ENCODE peak calls at places on chromosome 20, in nine cellular contexts. U is GM23248, W is hepatocyte, X is neural progenitor cell, M is HCT116, Y is OCI-LY7, Z is SK-N-SH, E is GM23338, J is PC-3. C is an unnamed sample.

GRCh38 chr20:48791666-48792071 is 36.1 kb downstream of the PREX1 start:
- DNase-seq in U (peak), W (no peak), X (no peak), M (no peak), Y (no peak), Z (no peak), E (no peak), J (peak), C (no peak)

GRCh38 chr20:49405062-49405683 is 77.3 kb downstream of the KCNB1 start:
- DNase-seq in U (no peak), W (no peak), X (peak), M (no peak), Y (no peak), Z (no peak), E (no peak), J (no peak), C (no peak)

GRCh38 chr20:58081842-58082241 is 146.6 kb downstream of the ANKRD60 start:
- DNase-seq in U (peak), W (no peak), X (no peak), M (no peak), Y (no peak), Z (no peak), E (no peak), J (peak), C (no peak)

GRCh38 chr20:1959156-1959555 is 34.7 kb downstream of the PDYN start:
- DNase-seq in U (no peak), W (no peak), X (no peak), M (no peak), Y (no peak), Z (no peak), E (no peak), J (no peak), C (no peak)

GRCh38 chr20:53390780-53391179 is 202.9 kb downstream of the ZNF217 start:
- DNase-seq in U (peak), W (no peak), X (no peak), M (no peak), Y (no peak), Z (no peak), E (no peak), J (no peak), C (no peak)

GRCh38 chr20:36311141-36311853 is 5.2 kb downstream of the DLGAP4 start:
- DNase-seq in U (peak), W (no peak), X (no peak), M (no peak), Y (no peak), Z (no peak), E (no peak), J (no peak), C (no peak)

GRCh38 chr20:10492065-10492464 is 57.0 kb downstream of the SLX4IP start:
- DNase-seq in U (peak), W (no peak), X (no peak), M (no peak), Y (no peak), Z (no peak), E (no peak), J (no peak), C (no peak)

GRCh38 chr20:61113731-61114130 is 138.3 kb upstream of the CDH4 start:
- DNase-seq in U (no peak), W (no peak), X (no peak), M (no peak), Y (no peak), Z (no peak), E (no peak), J (no peak), C (no peak)

GRCh38 chr20:61052796-61053442 is 199.1 kb upstream of the CDH4 start:
- DNase-seq in U (no peak), W (no peak), X (peak), M (no peak), Y (no peak), Z (no peak), E (no peak), J (no peak), C (no peak)

GRCh38 chr20:25285091-25285647 is 37.3 kb downstream of the PYGB start:
- DNase-seq in U (no peak), W (no peak), X (no peak), M (no peak), Y (no peak), Z (no peak), E (peak), J (no peak), C (no peak)

GRCh38 chr20:25281541-25281991 is 33.7 kb downstream of the PYGB start:
- DNase-seq in U (no peak), W (no peak), X (no peak), M (no peak), Y (peak), Z (no peak), E (no peak), J (no peak), C (peak)

GRCh38 chr20:48816282-48816860 is 11.4 kb downstream of the PREX1 start:
- DNase-seq in U (no peak), W (no peak), X (no peak), M (no peak), Y (no peak), Z (no peak), E (no peak), J (no peak), C (no peak)

GRCh38 chr20:62451156-62451767 is 23.9 kb upstream of the RBBP8NL start:
- DNase-seq in U (no peak), W (no peak), X (no peak), M (no peak), Y (no peak), Z (no peak), E (peak), J (no peak), C (no peak)

GRCh38 chr20:44686934-44687333 is 28.2 kb upstream of the CCN5 start:
- DNase-seq in U (no peak), W (no peak), X (no peak), M (no peak), Y (no peak), Z (no peak), E (no peak), J (no peak), C (no peak)

GRCh38 chr20:44594730-44595129 is 12.4 kb downstream of the PKIG start:
- DNase-seq in U (peak), W (no peak), X (no peak), M (no peak), Y (no peak), Z (no peak), E (no peak), J (peak), C (no peak)

GRCh38 chr20:56974499-56975250 is 291.8 kb downstream of the BMP7 start:
- DNase-seq in U (peak), W (peak), X (peak), M (peak), Y (peak), Z (no peak), E (peak), J (peak), C (peak)

GRCh38 chr20:24102290-24102689 is 113.7 kb upstream of the GGTLC1 start:
- DNase-seq in U (no peak), W (no peak), X (peak), M (no peak), Y (peak), Z (no peak), E (peak), J (peak), C (peak)

GRCh38 chr20:49751397-49751735 is 37.7 kb upstream of the B4GALT5 start:
- DNase-seq in U (no peak), W (no peak), X (no peak), M (no peak), Y (no peak), Z (no peak), E (no peak), J (no peak), C (no peak)

GRCh38 chr20:42419814-42420532 is 769.7 kb downstream of the PTPRT start:
- DNase-seq in U (no peak), W (no peak), X (no peak), M (no peak), Y (no peak), Z (no peak), E (no peak), J (no peak), C (no peak)

GRCh38 chr20:7454047-7454446 is 486.2 kb downstream of the HAO1 start:
- DNase-seq in U (no peak), W (no peak), X (no peak), M (no peak), Y (no peak), Z (no peak), E (no peak), J (no peak), C (no peak)

GRCh38 chr20:60009826-60010616 is 51.8 kb downstream of the CDH26 start:
- DNase-seq in U (peak), W (no peak), X (peak), M (no peak), Y (no peak), Z (no peak), E (peak), J (peak), C (no peak)

GRCh38 chr20:44080646-44081267 is 106.2 kb downstream of the JPH2 start:
- DNase-seq in U (peak), W (peak), X (peak), M (peak), Y (peak), Z (peak), E (peak), J (peak), C (peak)

GRCh38 chr20:34215711-34216381 is 25.4 kb upstream of the ASIP start:
- DNase-seq in U (peak), W (peak), X (peak), M (peak), Y (no peak), Z (peak), E (peak), J (peak), C (peak)

GRCh38 chr20:17654649-17655285 is 27.3 kb downstream of the RRBP1 start:
- DNase-seq in U (peak), W (peak), X (peak), M (no peak), Y (no peak), Z (peak), E (peak), J (peak), C (no peak)

GRCh38 chr20:25540273-25540672 is 45.1 kb downstream of the NINL start:
- DNase-seq in U (peak), W (no peak), X (peak), M (peak), Y (no peak), Z (no peak), E (peak), J (peak), C (peak)

GRCh38 chr20:58399926-58400325 is 10.9 kb downstream of the VAPB start:
- DNase-seq in U (no peak), W (no peak), X (no peak), M (no peak), Y (no peak), Z (no peak), E (peak), J (no peak), C (no peak)

GRCh38 chr20:44135811-44136204 is 51.2 kb downstream of the JPH2 start:
- DNase-seq in U (no peak), W (no peak), X (no peak), M (no peak), Y (no peak), Z (no peak), E (no peak), J (no peak), C (no peak)

GRCh38 chr20:40562031-40562430 is 127.0 kb downstream of the MAFB start:
- DNase-seq in U (peak), W (peak), X (no peak), M (no peak), Y (no peak), Z (no peak), E (no peak), J (peak), C (no peak)

GRCh38 chr20:39745380-39745779 is 783.2 kb downstream of the DHX35 start:
- DNase-seq in U (no peak), W (no peak), X (no peak), M (no peak), Y (no peak), Z (no peak), E (no peak), J (no peak), C (no peak)

GRCh38 chr20:44454301-44454963 is 21.2 kb upstream of the TTPAL start:
- DNase-seq in U (no peak), W (no peak), X (no peak), M (no peak), Y (no peak), Z (no peak), E (no peak), J (no peak), C (no peak)

GRCh38 chr20:37516697-37517370 is 4.2 kb upstream of the NNAT start:
- DNase-seq in U (no peak), W (peak), X (no peak), M (no peak), Y (no peak), Z (no peak), E (no peak), J (peak), C (no peak)

GRCh38 chr20:31606678-31606927 is 1.5 kb downstream of the ID1 start:
- DNase-seq in U (no peak), W (no peak), X (no peak), M (no peak), Y (no peak), Z (no peak), E (peak), J (no peak), C (no peak)

GRCh38 chr20:58792426-58792825 is 58.3 kb downstream of the GNAS-AS1 start:
- DNase-seq in U (no peak), W (no peak), X (no peak), M (no peak), Y (no peak), Z (no peak), E (no peak), J (no peak), C (no peak)

GRCh38 chr20:14963262-14963663 is 625.9 kb upstream of the FLRT3 start:
- DNase-seq in U (peak), W (no peak), X (peak), M (peak), Y (no peak), Z (no peak), E (no peak), J (peak), C (no peak)

GRCh38 chr20:43909211-43909610 is 5.4 kb upstream of the TOX2 start:
- DNase-seq in U (no peak), W (no peak), X (no peak), M (no peak), Y (no peak), Z (no peak), E (no peak), J (no peak), C (no peak)

GRCh38 chr20:17749979-17750721 is 50.4 kb downstream of the BANF2 start:
- DNase-seq in U (peak), W (no peak), X (peak), M (no peak), Y (no peak), Z (no peak), E (no peak), J (peak), C (no peak)

GRCh38 chr20:37464173-37464572 is 56.9 kb upstream of the NNAT start:
- DNase-seq in U (no peak), W (no peak), X (no peak), M (no peak), Y (no peak), Z (no peak), E (no peak), J (no peak), C (no peak)

GRCh38 chr20:15146948-15147347 is 809.5 kb upstream of the FLRT3 start:
- DNase-seq in U (no peak), W (no peak), X (no peak), M (no peak), Y (no peak), Z (peak), E (peak), J (no peak), C (no peak)

GRCh38 chr20:44790994-44791393 is 19.4 kb downstream of the RIMS4 start:
- DNase-seq in U (no peak), W (no peak), X (no peak), M (no peak), Y (no peak), Z (no peak), E (no peak), J (no peak), C (no peak)

DNA sequence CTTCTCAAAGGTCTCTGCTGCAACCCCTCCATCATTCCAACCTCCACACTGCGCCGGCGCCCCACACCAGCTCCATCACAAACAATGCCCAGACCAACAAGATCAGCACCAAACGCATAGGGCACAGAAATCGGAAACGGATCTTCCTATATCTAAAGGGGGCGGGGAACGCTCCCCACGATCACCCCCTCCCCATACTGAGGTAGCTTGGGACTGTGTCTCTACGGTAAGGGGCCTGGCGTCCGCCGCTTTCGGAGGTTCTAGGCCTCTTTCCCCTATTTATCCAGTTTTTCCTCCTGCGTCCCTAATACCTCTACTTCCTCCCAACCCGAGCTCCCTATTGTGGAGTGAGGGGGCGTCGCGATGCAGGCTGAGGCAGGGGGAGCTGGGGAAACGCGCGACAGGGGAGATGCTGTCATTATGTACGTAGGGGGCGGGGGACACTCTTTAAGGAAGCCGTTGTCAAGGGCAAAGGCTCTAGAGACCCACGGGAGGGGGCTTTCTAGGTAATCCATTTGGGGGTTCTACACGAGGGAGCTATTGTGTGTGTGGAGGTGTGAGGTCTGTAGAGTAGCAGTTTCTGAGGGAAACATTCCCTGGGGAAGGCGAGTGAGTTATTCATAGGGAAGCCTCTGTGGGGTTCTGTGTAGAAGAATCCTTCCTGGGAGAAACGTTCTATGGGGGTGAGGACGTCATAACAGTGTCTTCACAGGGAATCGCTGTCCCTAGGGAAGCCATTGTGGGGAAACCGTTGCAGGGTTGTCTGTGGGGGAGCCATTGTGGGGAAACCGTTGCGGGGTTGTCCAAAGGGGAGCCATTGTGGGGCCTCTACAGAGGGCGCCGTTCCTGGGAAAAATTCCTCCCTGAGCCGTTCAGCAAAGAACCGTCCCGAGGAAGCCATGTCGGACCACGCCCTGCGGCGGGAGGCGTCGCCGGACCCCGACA is 716 bp downstream of the DNAAF9 start:
- DNase-seq in U (peak), W (peak), X (peak), M (no peak), Y (no peak), Z (peak), E (peak), J (no peak), C (no peak)
- TF ChIP-seq EZH2phosphoT487 in U (no peak), W (no peak), X (no peak), M (no peak), Y (no peak), Z (no peak), E (no peak), J (no peak), C (no peak)

GRCh38 chr20:32761417-32761830 is 761 bp upstream of the DNMT3B start:
- DNase-seq in U (no peak), W (no peak), X (no peak), M (no peak), Y (no peak), Z (no peak), E (no peak), J (no peak), C (no peak)

GRCh38 chr20:32762754-32763201 is 593 bp downstream of the DNMT3B start:
- DNase-seq in U (peak), W (peak), X (peak), M (no peak), Y (peak), Z (peak), E (no peak), J (peak), C (peak)

GRCh38 chr20:32764000-32764960 is 2.1 kb downstream of the DNMT3B start:
- DNase-seq in U (no peak), W (no peak), X (peak), M (no peak), Y (no peak), Z (no peak), E (peak), J (no peak), C (no peak)

GRCh38 chr20:32761831-32762753 is at the start of gene DNMT3B:
- DNase-seq in U (peak), W (peak), X (peak), M (peak), Y (peak), Z (peak), E (peak), J (peak), C (peak)

GRCh38 chr20:32763202-32763999 is 1.2 kb downstream of the DNMT3B start:
- DNase-seq in U (peak), W (peak), X (peak), M (no peak), Y (peak), Z (peak), E (peak), J (peak), C (peak)
- H3K27ac ChIP-seq in U (no peak), W (no peak), X (no peak), M (peak), Y (no peak), Z (no peak), E (peak), J (no peak), C (no peak)

GRCh38 chr20:12293900-12294299 is 376.2 kb downstream of the BTBD3 start:
- DNase-seq in U (no peak), W (no peak), X (no peak), M (no peak), Y (no peak), Z (peak), E (no peak), J (no peak), C (no peak)
- TF ChIP-seq EZH2phosphoT487 in U (no peak), W (no peak), X (no peak), M (no peak), Y (no peak), Z (no peak), E (no peak), J (no peak), C (no peak)

GRCh38 chr20:16562259-16562658 is 11.0 kb downstream of the KIF16B start:
- DNase-seq in U (no peak), W (no peak), X (no peak), M (no peak), Y (no peak), Z (no peak), E (no peak), J (peak), C (no peak)

GRCh38 chr20:16560216-16560615 is 13.0 kb downstream of the KIF16B start:
- DNase-seq in U (no peak), W (no peak), X (no peak), M (no peak), Y (no peak), Z (no peak), E (no peak), J (no peak), C (no peak)

GRCh38 chr20:16563066-16563806 is 10.0 kb downstream of the KIF16B start:
- DNase-seq in U (no peak), W (no peak), X (peak), M (no peak), Y (no peak), Z (no peak), E (no peak), J (no peak), C (no peak)

GRCh38 chr20:16556299-16556698 is 16.9 kb downstream of the KIF16B start:
- DNase-seq in U (peak), W (no peak), X (no peak), M (no peak), Y (no peak), Z (no peak), E (no peak), J (peak), C (no peak)

GRCh38 chr20:16560661-16561060 is 12.6 kb downstream of the KIF16B start:
- DNase-seq in U (no peak), W (no peak), X (no peak), M (no peak), Y (no peak), Z (no peak), E (no peak), J (peak), C (no peak)
- H3K27ac ChIP-seq in U (no peak), W (no peak), X (no peak), M (no peak), Y (no peak), Z (no peak), E (no peak), J (peak), C (no peak)

DNA sequence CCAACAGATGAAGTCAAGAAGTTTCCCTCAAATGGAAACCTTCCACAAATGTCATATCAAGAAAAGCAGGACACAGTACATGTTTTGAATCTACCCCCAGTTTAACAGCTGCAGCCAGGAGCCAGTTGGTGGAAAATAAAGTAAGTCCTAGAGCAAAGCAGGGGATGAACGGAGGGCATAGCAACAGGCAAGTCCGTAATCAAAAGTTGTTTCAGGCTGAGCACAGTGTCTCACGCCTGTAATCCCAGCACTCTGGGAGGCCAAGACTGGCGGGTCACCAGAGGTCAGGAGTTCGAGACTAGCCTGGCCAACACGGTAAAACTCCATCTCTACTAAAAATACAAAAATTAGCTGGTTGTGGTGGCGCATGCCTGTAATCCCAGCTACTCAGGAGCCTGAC is 2.4 kb upstream of the SALL4 start:
- DNase-seq in U (no peak), W (no peak), X (peak), M (no peak), Y (no peak), Z (no peak), E (no peak), J (no peak), C (no peak)
- TF ChIP-seq EZH2phosphoT487 in U (no peak), W (no peak), X (no peak), M (no peak), Y (no peak), Z (no peak), E (no peak), J (no peak), C (no peak)

GRCh38 chr20:46640536-46641311 is 10.5 kb downstream of the SLC13A3 start:
- DNase-seq in U (no peak), W (no peak), X (no peak), M (no peak), Y (no peak), Z (no peak), E (no peak), J (no peak), C (no peak)
- H3K27ac ChIP-seq in U (no peak), W (no peak), X (no peak), M (no peak), Y (no peak), Z (no peak), E (no peak), J (no peak), C (no peak)

C was measured in MM.1S.